ENCODE peak calls at places on chromosomes 7 and 10, in eight cellular contexts. X is breast epithelium; O is T-helper 2 cell; H is spleen; Y is activated T-cell treated with anti-CD3 and anti-CD28 coated beads, Interleukin-2, amount 50 U/mL, for 72 hours; U is thyroid gland; L is ureter; B is sigmoid colon. D is an unnamed sample.
A peak's percentile ranks its signal among the peaks of the same experiment; 100 is the strongest.

GRCh38 chr7:149735779-149736477 is 37.5 kb downstream of the ZNF467 start:
- DNase-seq in X (no peak), H (peak; percentile 64), Y (no peak), O (no peak), B (peak; percentile 43), U (no peak), L (no peak), D (no peak)

GRCh38 chr7:85226401-85227085 is 39.7 kb upstream of the SEMA3D start:
- DNase-seq in L (no peak), H (no peak), X (no peak), O (no peak), Y (no peak), U (no peak), B (no peak), D (no peak)

GRCh38 chr7:101963693-101964092 is 146.3 kb downstream of the CUX1 start:
- DNase-seq in Y (no peak), H (no peak), L (no peak), B (no peak), X (no peak), O (no peak), U (no peak), D (no peak)

GRCh38 chr7:108002726-108003590 is at the start of gene LAMB1:
- DNase-seq in Y (peak; percentile 23), U (peak; percentile 79), O (no peak), B (peak; percentile 94), X (no peak), L (peak; percentile 74), H (peak; percentile 72), D (peak; percentile 66)

GRCh38 chr7:51318001-51318400 is 1.4 kb upstream of the COBL start:
- DNase-seq in Y (no peak), X (no peak), B (peak; percentile 19), U (no peak), L (no peak), O (no peak), H (no peak), D (no peak)

GRCh38 chr7:94297397-94297838 is 97.3 kb upstream of the COL1A2 start:
- DNase-seq in B (peak; percentile 93), H (no peak), U (no peak), O (no peak), X (no peak), Y (no peak), L (peak; percentile 80), D (peak; percentile 30)

GRCh38 chr7:22821702-22822485 is 755 bp downstream of the TOMM7 start:
- DNase-seq in U (peak; percentile 22), X (no peak), L (no peak), O (peak; percentile 15), H (no peak), B (no peak), Y (peak; percentile 8), D (no peak)

GRCh38 chr10:84076047-84076388 is 63.3 kb upstream of the GHITM start:
- DNase-seq in Y (no peak), H (no peak), O (no peak), U (peak; percentile 9), L (no peak), B (peak; percentile 74), X (no peak), D (no peak)

GRCh38 chr7:35334511-35334910 is 80.6 kb upstream of the TBX20 start:
- DNase-seq in L (no peak), H (no peak), U (no peak), B (no peak), O (no peak), Y (no peak), X (no peak), D (no peak)

GRCh38 chr7:20307901-20308300 is 22.8 kb upstream of the ITGB8 start:
- DNase-seq in X (no peak), H (no peak), Y (no peak), O (no peak), B (no peak), L (no peak), U (no peak), D (no peak)

GRCh38 chr10:107986571-107986970 is 822.1 kb upstream of the SORCS1 start:
- DNase-seq in Y (no peak), B (no peak), O (no peak), U (no peak), X (no peak), H (no peak), L (no peak), D (no peak)

GRCh38 chr10:4062072-4062471 is 277.1 kb upstream of the KLF6 start:
- DNase-seq in Y (no peak), X (no peak), B (no peak), O (no peak), L (no peak), H (no peak), U (no peak), D (no peak)

GRCh38 chr7:40808409-40808942 is 673.7 kb downstream of the SUGCT start:
- DNase-seq in B (no peak), H (no peak), U (no peak), L (no peak), Y (no peak), X (no peak), O (no peak), D (no peak)

GRCh38 chr7:33109758-33110238 is 594 bp upstream of the RP9 start:
- DNase-seq in U (no peak), B (no peak), L (no peak), Y (peak; percentile 16), O (peak; percentile 6), H (no peak), X (no peak), D (no peak)

GRCh38 chr10:9510626-9511025 is 1456.1 kb downstream of the GATA3 start:
- DNase-seq in O (no peak), L (no peak), X (no peak), Y (no peak), U (no peak), H (no peak), B (no peak), D (no peak)

GRCh38 chr7:37230221-37230620 is 218.4 kb downstream of the ELMO1 start:
- DNase-seq in L (no peak), O (no peak), U (peak; percentile 95), X (no peak), H (no peak), B (peak; percentile 87), Y (no peak), D (peak; percentile 19)

GRCh38 chr7:69837387-69838068 is 239.3 kb downstream of the AUTS2 start:
- DNase-seq in O (no peak), H (no peak), Y (no peak), U (no peak), B (no peak), L (no peak), X (no peak), D (no peak)

GRCh38 chr7:121012919-121013318 is 24.4 kb downstream of the CPED1 start:
- DNase-seq in X (no peak), H (no peak), O (no peak), U (no peak), L (no peak), Y (no peak), B (no peak), D (no peak)